ENCODE peak calls at places on chromosomes 12 and 14, in seven cellular contexts. C, U, L, G, W, M and K are unnamed samples.
A peak's percentile ranks its signal among the peaks of the same experiment; 100 is the strongest.

GRCh38 chr12:14958361-14959125 is 2.9 kb downstream of the ARHGDIB start:
- DNase-seq in C (no peak), U (no peak), L (no peak), G (no peak), W (no peak), M (no peak), K (no peak)

GRCh38 chr12:115879354-115879753 is 398.1 kb downstream of the MED13L start:
- DNase-seq in C (no peak), U (no peak), L (no peak), G (no peak), W (no peak), M (no peak), K (no peak)

GRCh38 chr12:108832730-108833354 is 24.5 kb downstream of the SSH1 start:
- DNase-seq in C (no peak), U (no peak), L (no peak), G (no peak), W (peak; percentile 97), M (no peak), K (no peak)

GRCh38 chr12:57795354-57795753 is 12.8 kb downstream of the TSFM start:
- DNase-seq in C (no peak), U (no peak), L (no peak), G (no peak), W (no peak), M (no peak), K (no peak)

GRCh38 chr12:51897181-51897580 is 9.3 kb downstream of the ANKRD33 start:
- DNase-seq in C (no peak), U (no peak), L (no peak), G (no peak), W (peak; percentile 50), M (no peak), K (no peak)

GRCh38 chr14:58882577-58883018 is 244.8 kb downstream of the DACT1 start:
- DNase-seq in C (no peak), U (no peak), L (no peak), G (no peak), W (peak; percentile 97), M (peak; percentile 35), K (no peak)

GRCh38 chr12:19575307-19576243 is 136.3 kb downstream of the AEBP2 start:
- DNase-seq in C (peak; percentile 90), U (no peak), L (no peak), G (peak; percentile 22), W (peak; percentile 67), M (no peak), K (peak; percentile 48)

GRCh38 chr14:61934385-61934784 is 172.2 kb downstream of the SNAPC1 start:
- DNase-seq in C (peak; percentile 50), U (no peak), L (no peak), G (no peak), W (peak; percentile 96), M (no peak), K (no peak)

GRCh38 chr14:46053221-46053620 is 598.4 kb downstream of the RPL10L start:
- DNase-seq in C (no peak), U (no peak), L (no peak), G (no peak), W (no peak), M (no peak), K (no peak)

GRCh38 chr14:46054526-46054925 is 597.1 kb downstream of the RPL10L start:
- DNase-seq in C (peak; percentile 41), U (no peak), L (no peak), G (no peak), W (peak; percentile 81), M (no peak), K (no peak)

GRCh38 chr12:78914859-78915331 is 50.3 kb downstream of the SYT1 start:
- DNase-seq in C (no peak), U (no peak), L (no peak), G (no peak), W (no peak), M (no peak), K (no peak)

GRCh38 chr12:11688831-11689230 is 39.4 kb downstream of the ETV6 start:
- DNase-seq in C (no peak), U (no peak), L (no peak), G (no peak), W (peak; percentile 75), M (no peak), K (no peak)

GRCh38 chr12:51200806-51201205 is 17.1 kb downstream of the POU6F1 start:
- DNase-seq in C (no peak), U (no peak), L (no peak), G (no peak), W (no peak), M (no peak), K (no peak)

GRCh38 chr12:33830070-33830469 is 192.2 kb upstream of the ALG10 start:
- DNase-seq in C (no peak), U (no peak), L (no peak), G (no peak), W (no peak), M (no peak), K (no peak)

GRCh38 chr12:79535751-79536150 is 155.0 kb downstream of the PAWR start:
- DNase-seq in C (no peak), U (no peak), L (no peak), G (no peak), W (no peak), M (no peak), K (no peak)

GRCh38 chr12:32859389-32859788 is 37.2 kb downstream of the PKP2 start:
- DNase-seq in C (no peak), U (no peak), L (no peak), G (no peak), W (no peak), M (no peak), K (no peak)

GRCh38 chr14:71636076-71636475 is 296.2 kb upstream of the RGS6 start:
- DNase-seq in C (no peak), U (no peak), L (no peak), G (no peak), W (no peak), M (no peak), K (no peak)

GRCh38 chr12:91603060-91603459 is 420.4 kb upstream of the DCN start:
- DNase-seq in C (no peak), U (no peak), L (no peak), G (no peak), W (peak; percentile 27), M (no peak), K (no peak)

GRCh38 chr12:59452746-59453145 is 143.1 kb upstream of the SLC16A7 start:
- DNase-seq in C (no peak), U (no peak), L (no peak), G (no peak), W (peak; percentile 62), M (no peak), K (no peak)

GRCh38 chr12:121536058-121536928 is 44.5 kb downstream of the KDM2B start:
- DNase-seq in C (peak; percentile 86), U (peak; percentile 88), L (peak; percentile 87), G (peak; percentile 50), W (peak; percentile 76), M (peak; percentile 77), K (peak; percentile 80)

DNA sequence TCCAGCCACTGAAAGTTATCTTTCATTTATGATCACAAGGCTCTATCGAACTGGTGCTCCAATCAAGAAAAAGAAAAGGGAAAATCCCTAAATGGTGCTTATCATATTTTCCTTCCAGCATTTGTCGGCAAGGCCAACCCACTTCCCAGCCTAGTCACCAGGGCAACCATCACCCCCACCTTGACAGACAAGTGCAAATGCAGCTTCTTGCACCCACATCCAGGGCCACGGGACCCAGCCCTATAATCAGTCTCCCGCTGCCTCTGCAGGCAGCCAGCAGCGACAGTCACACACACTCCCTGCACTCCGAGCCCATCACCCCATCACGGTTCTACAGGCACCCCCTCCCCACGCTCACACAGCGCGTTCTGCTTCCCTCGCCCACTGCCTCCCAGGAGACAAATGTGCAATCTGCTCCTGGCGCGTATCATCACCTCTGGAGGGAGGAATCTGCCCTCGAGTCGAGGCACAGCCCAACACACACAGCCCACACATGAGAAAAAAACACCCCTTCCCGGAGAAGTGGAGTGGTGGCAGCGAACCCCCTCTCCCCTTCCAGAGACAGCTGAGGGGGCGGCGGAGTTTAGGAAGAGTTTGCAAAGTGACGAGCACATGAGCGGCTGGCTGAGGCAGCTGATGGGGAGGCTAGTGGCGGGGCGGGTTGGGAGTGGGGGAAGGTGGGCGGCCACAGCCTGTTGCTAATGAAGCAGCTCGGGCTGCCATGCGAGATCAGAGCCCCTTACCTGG is 9.3 kb upstream of the PPP4R4 start:
- DNase-seq in C (no peak), U (peak; percentile 34), L (no peak), G (no peak), W (no peak), M (peak; percentile 34), K (no peak)
- TF ChIP-seq CTCF in C (no peak), U (no peak), L (no peak), G (no peak), W (no peak), M (no peak), K (no peak)

DNA sequence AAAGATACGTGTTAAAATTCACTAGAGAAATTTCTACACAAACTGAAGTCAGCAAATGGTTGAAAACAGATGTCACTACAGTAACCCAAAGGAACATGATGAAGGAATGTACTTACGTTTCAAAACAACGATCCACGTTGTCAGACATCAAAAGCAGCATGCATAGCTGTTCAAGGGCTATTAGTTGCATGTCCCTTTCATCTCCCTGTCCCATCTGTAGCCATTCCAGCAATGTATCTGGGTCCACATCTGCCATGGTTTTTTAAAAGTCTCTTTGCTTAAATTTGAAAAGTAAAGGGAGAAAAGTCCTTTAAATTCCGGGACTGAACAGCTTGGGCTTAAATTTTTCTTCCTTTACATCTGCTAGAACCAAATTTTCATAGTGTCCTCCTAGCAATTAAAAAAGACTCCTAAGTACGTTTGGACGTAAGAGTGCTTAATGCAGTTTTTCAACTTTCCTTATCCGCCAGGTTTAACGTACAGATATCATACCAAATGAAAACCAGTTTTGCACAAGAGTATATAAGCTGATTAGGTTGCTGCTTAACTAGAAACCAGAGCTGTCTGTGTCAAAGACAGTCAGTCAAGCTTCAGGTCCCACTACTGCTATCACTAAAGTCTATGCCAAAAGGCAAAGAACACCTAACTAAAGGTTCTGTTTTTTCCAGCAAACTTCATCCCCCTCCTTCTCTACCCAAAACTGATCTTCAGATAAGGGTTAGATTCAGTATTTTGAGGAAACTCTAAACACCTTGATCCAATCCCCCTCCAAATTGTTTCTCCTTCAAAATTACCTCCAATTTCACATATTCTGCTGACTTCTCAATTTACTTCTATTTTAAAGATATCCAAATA is 1.7 kb downstream of the HECTD1 start:
- DNase-seq in C (no peak), U (no peak), L (no peak), G (no peak), W (peak; percentile 95), M (no peak), K (no peak)
- TF ChIP-seq CTCF in C (no peak), U (no peak), L (no peak), G (no peak), W (no peak), M (no peak), K (no peak)

DNA sequence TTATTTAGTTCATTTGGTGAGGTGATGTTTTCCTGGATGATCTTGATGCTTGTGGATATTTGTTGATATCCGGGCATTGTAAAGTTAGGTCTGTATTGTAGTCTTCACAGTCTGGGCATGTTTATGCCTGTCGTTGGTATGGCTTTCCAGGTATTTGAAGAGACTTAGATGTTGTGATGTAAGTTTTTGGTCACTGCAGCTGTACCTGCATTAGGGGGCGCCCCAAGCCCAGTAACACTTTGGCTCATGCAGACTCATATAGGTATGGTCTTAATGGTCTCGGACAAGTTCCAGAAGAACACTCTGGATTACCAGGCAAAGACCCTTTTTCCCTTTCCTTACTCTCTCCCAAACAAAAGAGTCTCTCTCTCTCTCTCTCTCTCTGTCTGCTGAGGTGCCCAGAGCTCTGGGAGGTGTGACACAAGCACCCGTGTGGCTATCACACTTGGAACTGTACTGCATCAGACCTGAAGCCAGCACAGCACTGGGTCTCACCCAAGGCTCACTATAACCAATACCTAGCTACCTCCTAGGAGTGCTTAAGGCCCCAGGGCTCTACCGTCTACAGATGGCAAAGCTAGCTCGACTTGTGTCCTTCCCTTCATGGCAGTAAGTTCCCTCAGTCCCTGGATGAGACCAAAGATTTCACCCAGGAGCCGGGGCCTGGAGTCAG is 425.8 kb upstream of the ATXN7L3B start:
- DNase-seq in C (no peak), U (peak; percentile 72), L (no peak), G (no peak), W (no peak), M (peak; percentile 44), K (no peak)
- TF ChIP-seq CTCF in C (no peak), U (peak; percentile 65), L (no peak), G (peak; percentile 8), W (no peak), M (peak; percentile 56), K (no peak)

GRCh38 chr12:131528144-131528543 is 182.7 kb upstream of the SFSWAP start:
- DNase-seq in C (no peak), U (no peak), L (no peak), G (no peak), W (no peak), M (no peak), K (no peak)
- TF ChIP-seq CTCF in C (no peak), U (no peak), L (no peak), G (no peak), W (no peak), M (no peak), K (no peak)